ENCODE peak calls at places on chromosomes 16 and 17, in six cellular contexts. W, I, N, V, P and K are unnamed samples.

GRCh38 chr16:51180719-51181494 is 29.8 kb upstream of the SALL1 start:
- DNase-seq in W (no peak), I (no peak), N (no peak), V (no peak), P (no peak), K (no peak)

GRCh38 chr16:21162661-21163151 is 4.2 kb downstream of the LDAF1 start:
- DNase-seq in W (no peak), I (peak; percentile 35), N (peak; percentile 60), V (peak; percentile 31), P (no peak), K (peak; percentile 67)

GRCh38 chr16:4667203-4667983 is 26.0 kb upstream of the NUDT16L1 start:
- DNase-seq in W (no peak), I (no peak), N (no peak), V (no peak), P (no peak), K (no peak)

GRCh38 chr17:16013943-16014407 is 14.4 kb downstream of the TTC19 start:
- DNase-seq in W (peak; percentile 36), I (peak; percentile 91), N (no peak), V (no peak), P (no peak), K (no peak)

GRCh38 chr16:17246974-17247718 is 223.6 kb downstream of the XYLT1 start:
- DNase-seq in W (no peak), I (no peak), N (no peak), V (no peak), P (no peak), K (no peak)

GRCh38 chr16:9151597-9151996 is 60.2 kb downstream of the HAPSTR1 start:
- DNase-seq in W (no peak), I (peak; percentile 84), N (no peak), V (no peak), P (no peak), K (no peak)

GRCh38 chr16:25063102-25063501 is 47.9 kb upstream of the ARHGAP17 start:
- DNase-seq in W (no peak), I (no peak), N (no peak), V (no peak), P (no peak), K (no peak)

GRCh38 chr16:66175058-66175457 is 191.4 kb upstream of the CDH5 start:
- DNase-seq in W (no peak), I (no peak), N (no peak), V (no peak), P (no peak), K (no peak)

GRCh38 chr17:28846231-28846630 is 3.6 kb upstream of the FAM222B start:
- DNase-seq in W (no peak), I (no peak), N (no peak), V (no peak), P (peak; percentile 12), K (peak; percentile 14)

DNA sequence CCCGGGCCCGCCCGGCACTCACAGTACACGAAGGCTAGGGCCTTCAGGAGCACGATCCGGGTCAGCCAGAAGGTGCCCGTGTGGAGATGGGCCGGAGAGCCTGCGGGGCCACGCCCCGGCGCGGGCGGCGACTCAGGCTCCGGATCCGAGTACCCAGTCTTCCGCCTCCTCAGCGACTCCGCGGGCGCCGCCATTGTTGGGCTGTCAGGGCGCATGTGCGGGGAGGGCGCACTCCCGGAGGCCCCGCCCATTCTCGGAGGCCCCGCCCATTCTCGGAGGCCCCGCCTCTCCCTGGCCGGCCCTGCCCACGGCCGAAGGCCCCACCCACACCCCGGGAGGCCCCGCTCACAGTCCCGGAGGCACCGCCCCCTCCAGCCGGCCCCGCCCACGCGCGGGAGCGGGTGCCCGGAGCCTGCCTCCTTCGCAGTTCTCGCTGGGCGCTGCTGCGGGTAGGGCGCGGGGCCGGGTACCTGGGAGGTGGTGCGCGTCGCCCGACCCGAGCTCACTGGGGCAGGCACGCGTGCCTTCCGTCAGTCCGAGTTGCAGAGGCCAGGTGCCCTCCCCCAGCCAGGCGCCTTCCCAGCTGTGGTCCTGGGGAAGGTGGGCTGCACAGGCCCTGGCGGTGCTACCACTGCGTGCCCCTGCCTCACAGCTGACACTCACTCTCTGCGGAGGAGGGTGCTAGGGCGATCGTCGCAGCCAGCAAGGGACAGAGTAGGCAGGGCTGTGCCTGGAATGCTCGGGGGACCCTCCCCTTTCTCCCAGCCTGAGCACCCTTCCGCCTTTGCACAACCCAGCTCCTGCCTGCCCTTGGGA is at the start of gene LMF1:
- DNase-seq in W (peak; percentile 68), I (peak; percentile 79), N (peak; percentile 94), V (peak; percentile 85), P (peak; percentile 97), K (peak; percentile 99)
- H3K4me1 ChIP-seq in W (peaks cover 16% of the 10 kb centered on the region), I (peaks cover 8% of the 10 kb centered on the region), N (peaks cover 10% of the 10 kb centered on the region), V (peaks cover 27% of the 10 kb centered on the region), P (peaks cover 11% of the 10 kb centered on the region), K (no peaks in the 10 kb centered on the region)

DNA sequence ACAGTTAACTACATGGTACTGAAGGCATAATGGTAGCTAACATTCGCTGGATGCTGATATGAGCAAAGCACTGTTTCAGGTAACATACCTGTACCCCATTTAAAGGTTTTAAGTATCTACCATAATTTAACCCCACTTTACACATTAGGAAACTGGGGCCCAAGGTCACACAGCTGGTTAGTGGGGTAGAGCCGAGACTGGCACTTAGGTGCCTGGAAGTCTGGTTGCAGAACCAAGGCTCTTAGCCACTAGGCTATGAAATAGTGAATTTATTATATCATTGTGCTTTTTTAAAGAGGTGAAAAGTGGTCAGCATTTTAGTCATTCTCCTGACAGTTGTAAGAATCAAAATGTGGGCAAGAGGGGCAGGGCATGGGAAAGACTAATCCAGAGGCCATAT is 25.2 kb downstream of the SIAH1 start:
- DNase-seq in W (no peak), I (no peak), N (no peak), V (no peak), P (no peak), K (no peak)
- H3K36me3 ChIP-seq in W (peaks cover 7% of the 10 kb centered on the region), I (peaks cover 17% of the 10 kb centered on the region), N (no peaks in the 10 kb centered on the region), V (peaks cover 6% of the 10 kb centered on the region), P (peaks cover 6% of the 10 kb centered on the region), K (no peaks in the 10 kb centered on the region)

GRCh38 chr16:31438414-31438813 is 4.2 kb downstream of the ZNF843 start:
- DNase-seq in W (no peak), I (no peak), N (no peak), V (no peak), P (no peak), K (no peak)

GRCh38 chr16:31439519-31439918 is 3.1 kb downstream of the ZNF843 start:
- DNase-seq in W (no peak), I (no peak), N (no peak), V (no peak), P (peak; percentile 12), K (no peak)

GRCh38 chr16:31441956-31442355 is 633 bp downstream of the ZNF843 start:
- DNase-seq in W (no peak), I (no peak), N (peak; percentile 27), V (no peak), P (peak; percentile 64), K (no peak)

GRCh38 chr16:31436221-31437045 is 6.2 kb downstream of the ZNF843 start:
- DNase-seq in W (no peak), I (no peak), N (no peak), V (no peak), P (peak; percentile 69), K (peak; percentile 39)

GRCh38 chr16:31440511-31441184 is 1.9 kb downstream of the ZNF843 start:
- DNase-seq in W (no peak), I (no peak), N (no peak), V (no peak), P (peak; percentile 11), K (no peak)
- H3K27ac ChIP-seq in W (no peak overlapping the region), I (no peak overlapping the region), N (no peak overlapping the region), V (no peak overlapping the region), P (no peak overlapping the region), K (no peak overlapping the region)

GRCh38 chr17:50096092-50096491 is 941 bp downstream of the PDK2 start:
- DNase-seq in W (no peak), I (no peak), N (no peak), V (peak; percentile 52), P (peak; percentile 75), K (no peak)

GRCh38 chr17:50097455-50097854 is 2.3 kb downstream of the PDK2 start:
- DNase-seq in W (no peak), I (no peak), N (no peak), V (no peak), P (peak; percentile 38), K (peak; percentile 34)

GRCh38 chr17:50095626-50096037 is 481 bp downstream of the PDK2 start:
- DNase-seq in W (no peak), I (no peak), N (no peak), V (no peak), P (no peak), K (no peak)

GRCh38 chr17:50097907-50098306 is 2.8 kb downstream of the PDK2 start:
- DNase-seq in W (no peak), I (no peak), N (no peak), V (no peak), P (no peak), K (no peak)

DNA sequence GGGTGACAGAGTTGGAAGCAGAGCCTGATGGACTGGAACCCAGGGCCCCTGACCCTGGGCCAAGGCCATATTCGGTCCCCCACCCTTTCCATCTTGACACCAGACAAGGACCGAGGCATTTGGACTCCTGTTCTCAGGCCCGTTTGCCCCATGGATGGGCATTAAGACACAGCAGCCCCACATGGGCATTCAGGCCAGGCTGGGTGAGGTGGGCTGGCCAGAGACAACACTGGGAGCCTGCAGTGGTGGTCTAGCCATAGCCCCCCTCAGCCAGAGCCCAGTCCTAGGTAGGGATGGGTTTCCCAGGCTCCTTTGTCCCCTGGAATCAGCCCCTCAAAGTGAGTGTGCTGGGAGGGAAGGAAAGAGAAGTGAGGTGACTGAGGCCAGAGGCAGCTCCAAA is 1.6 kb downstream of the PDK2 start:
- DNase-seq in W (no peak), I (no peak), N (no peak), V (no peak), P (peak; percentile 48), K (no peak)
- H3K4me1 ChIP-seq in W (peaks cover 32% of the 10 kb centered on the region), I (peaks cover 19% of the 10 kb centered on the region), N (peaks cover 7% of the 10 kb centered on the region), V (peaks cover 45% of the 10 kb centered on the region), P (peaks cover 46% of the 10 kb centered on the region), K (no peaks in the 10 kb centered on the region)

GRCh38 chr16:84654238-84654637 is 5.9 kb downstream of the KLHL36 start:
- DNase-seq in W (no peak), I (no peak), N (no peak), V (no peak), P (no peak), K (no peak)
- H3K36me3 ChIP-seq in W (peaks cover 28% of the 10 kb centered on the region), I (peaks cover 43% of the 10 kb centered on the region), N (no peaks in the 10 kb centered on the region), V (peaks cover 32% of the 10 kb centered on the region), P (peaks cover 45% of the 10 kb centered on the region), K (no peaks in the 10 kb centered on the region)